ENCODE peak calls at places on chromosomes 6 and 20, in five cellular contexts. Q is mesothelial cell of epicardium, H is progenitor cell of endocrine pancreas, I is AG10803, D is neural crest cell. Y is an unnamed sample.

GRCh38 chr20:57025261-57025660 is 241.2 kb downstream of the BMP7 start:
- DNase-seq in Q (no peak), H (no peak), I (no peak), D (no peak), Y (no peak)

GRCh38 chr6:105207524-105208269 is 27.9 kb upstream of the POPDC3 start:
- DNase-seq in Q (no peak), H (no peak), I (peak), D (no peak), Y (no peak)

GRCh38 chr6:136927313-136927712 is 5.2 kb downstream of the SLC35D3 start:
- DNase-seq in Q (no peak), H (no peak), I (no peak), D (no peak), Y (peak)

GRCh38 chr6:30683137-30683979 is 3.1 kb downstream of the PPP1R18 start:
- DNase-seq in Q (no peak), H (no peak), I (no peak), D (no peak), Y (peak)

GRCh38 chr6:34056301-34056700 is 89.6 kb downstream of the GRM4 start:
- DNase-seq in Q (no peak), H (no peak), I (peak), D (peak), Y (no peak)

GRCh38 chr6:53926505-53926904 is 131.7 kb downstream of the LRRC1 start:
- DNase-seq in Q (no peak), H (no peak), I (peak), D (no peak), Y (no peak)

GRCh38 chr6:41073203-41073967 is 611 bp downstream of the NFYA start:
- DNase-seq in Q (peak), H (peak), I (peak), D (peak), Y (peak)

GRCh38 chr6:137413482-137413881 is 80.7 kb downstream of the OLIG3 start:
- DNase-seq in Q (no peak), H (no peak), I (no peak), D (no peak), Y (no peak)

GRCh38 chr6:149863596-149863845 is 638 bp downstream of the LRP11 start:
- DNase-seq in Q (no peak), H (no peak), I (no peak), D (no peak), Y (no peak)

GRCh38 chr6:149863846-149864577 is at the start of gene LRP11:
- DNase-seq in Q (peak), H (peak), I (peak), D (peak), Y (peak)

GRCh38 chr6:149861603-149862423 is 2.3 kb downstream of the LRP11 start:
- DNase-seq in Q (no peak), H (no peak), I (no peak), D (no peak), Y (no peak)

GRCh38 chr6:149862901-149863595 is 1.1 kb downstream of the LRP11 start:
- DNase-seq in Q (peak), H (peak), I (peak), D (peak), Y (peak)

GRCh38 chr6:149864578-149865535 is 698 bp upstream of the LRP11 start:
- DNase-seq in Q (no peak), H (no peak), I (peak), D (peak), Y (peak)
- TF ChIP-seq CTCF in Q (peak), H (peak), I (peak), D (peak), Y (peak)

GRCh38 chr6:7389162-7389450 is 436 bp downstream of the CAGE1 start:
- DNase-seq in Q (no peak), H (no peak), I (peak), D (no peak), Y (no peak)

GRCh38 chr6:7391244-7391643 is 1.6 kb downstream of the RIOK1 start:
- DNase-seq in Q (no peak), H (no peak), I (no peak), D (no peak), Y (no peak)

GRCh38 chr6:7389451-7390217 is at the start of the genes CAGE1 and RIOK1:
- DNase-seq in Q (peak), H (peak), I (peak), D (peak), Y (peak)

GRCh38 chr6:7392402-7392801 is 2.8 kb downstream of the RIOK1 start:
- DNase-seq in Q (no peak), H (no peak), I (peak), D (no peak), Y (no peak)

GRCh38 chr6:7390218-7390878 is 740 bp downstream of the RIOK1 start:
- DNase-seq in Q (no peak), H (no peak), I (no peak), D (no peak), Y (peak)
- TF ChIP-seq CTCF in Q (no peak), H (no peak), I (peak), D (no peak), Y (no peak)

DNA sequence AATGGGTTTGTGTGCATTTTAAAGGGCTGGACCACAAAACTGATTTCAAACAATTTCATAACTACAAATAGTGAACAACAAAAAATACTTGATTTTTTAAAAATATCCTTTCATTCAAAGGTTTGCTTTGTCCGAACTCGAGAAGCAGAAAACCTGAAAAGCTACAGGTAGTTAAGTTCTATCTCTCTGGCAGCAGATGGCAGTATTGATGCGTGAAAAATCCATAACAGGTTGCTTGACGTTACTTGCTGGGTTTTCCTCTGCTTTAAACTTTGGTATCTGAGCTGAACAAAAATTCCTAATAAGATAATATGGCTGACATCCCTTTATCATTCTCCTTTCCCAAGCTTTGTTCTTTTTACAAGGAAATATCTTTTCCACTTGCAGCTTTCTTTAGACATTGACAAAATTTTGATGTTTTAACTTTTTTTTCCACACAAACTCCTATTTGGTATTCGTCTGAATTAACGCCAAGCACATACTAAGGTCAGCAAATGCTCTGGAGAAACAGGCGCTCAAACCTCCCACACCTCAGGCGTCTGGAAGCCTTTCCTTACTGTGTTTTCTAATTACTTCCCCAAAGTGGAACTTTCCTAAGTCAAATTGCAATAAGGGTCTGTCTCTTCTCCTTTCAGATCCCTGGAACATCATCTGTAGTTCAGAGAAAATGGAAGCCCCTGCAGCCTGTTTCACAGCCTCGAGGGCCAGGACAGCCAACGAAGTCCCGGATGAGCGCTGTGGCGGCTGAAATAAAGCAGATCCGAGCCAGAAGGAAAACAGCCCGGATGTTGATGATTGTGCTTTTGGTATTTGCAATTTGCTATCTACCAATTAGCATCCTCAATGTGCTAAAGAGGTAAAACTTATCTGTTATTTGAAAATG is 50.3 kb upstream of the GFRAL start:
- DNase-seq in Q (no peak), H (no peak), I (peak), D (no peak), Y (peak)
- TF ChIP-seq CTCF in Q (peak), H (peak), I (peak), D (peak), Y (peak)

GRCh38 chr6:147787407-147787806 is 278.9 kb downstream of the SAMD5 start:
- DNase-seq in Q (no peak), H (no peak), I (no peak), D (no peak), Y (no peak)
- TF ChIP-seq CTCF in Q (no peak), H (no peak), I (no peak), D (peak), Y (no peak)

DNA sequence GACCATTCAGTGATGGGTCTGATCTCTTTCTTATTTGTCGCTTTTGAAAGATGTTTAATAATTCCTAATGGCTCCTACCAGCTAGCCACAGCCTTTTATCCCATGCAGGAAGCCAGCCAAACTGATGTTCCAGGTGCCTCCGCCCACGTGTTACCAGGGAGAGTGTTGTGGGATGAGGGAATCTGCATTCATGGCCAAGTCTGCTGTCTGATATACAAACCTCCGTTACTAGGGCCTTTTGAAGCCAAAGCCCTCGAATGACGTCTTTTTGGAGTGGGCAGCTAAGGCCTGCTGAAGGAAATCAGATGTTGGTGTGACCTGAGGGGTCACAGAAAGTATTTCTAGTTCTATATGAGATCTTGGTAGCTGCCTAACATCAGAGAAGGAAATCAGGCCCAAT is 21.3 kb downstream of the STK35 start:
- DNase-seq in Q (no peak), H (no peak), I (peak), D (no peak), Y (no peak)
- TF ChIP-seq CTCF in Q (no peak), H (no peak), I (no peak), D (no peak), Y (no peak)

DNA sequence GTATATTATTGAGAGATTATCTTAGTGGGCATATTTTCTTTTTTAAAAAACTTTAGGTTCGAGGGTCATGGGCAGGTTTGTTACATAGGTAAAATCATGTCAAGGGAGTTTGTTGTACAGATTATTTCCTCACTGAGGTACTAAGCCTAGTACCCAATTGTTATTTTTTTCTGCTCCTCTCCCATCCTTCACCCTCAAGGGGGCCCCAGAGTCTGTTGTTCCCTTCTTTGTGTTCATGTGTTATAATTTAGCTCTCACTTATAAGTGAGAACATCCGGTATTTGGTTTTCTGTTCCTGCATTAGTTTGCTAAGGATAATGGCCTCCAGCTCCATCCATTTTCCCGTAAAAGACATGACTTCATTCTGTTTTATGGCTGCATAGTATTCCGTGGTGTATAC is 247.9 kb upstream of the RAB32 start:
- DNase-seq in Q (no peak), H (no peak), I (no peak), D (no peak), Y (no peak)
- TF ChIP-seq CTCF in Q (no peak), H (no peak), I (peak), D (no peak), Y (no peak)

DNA sequence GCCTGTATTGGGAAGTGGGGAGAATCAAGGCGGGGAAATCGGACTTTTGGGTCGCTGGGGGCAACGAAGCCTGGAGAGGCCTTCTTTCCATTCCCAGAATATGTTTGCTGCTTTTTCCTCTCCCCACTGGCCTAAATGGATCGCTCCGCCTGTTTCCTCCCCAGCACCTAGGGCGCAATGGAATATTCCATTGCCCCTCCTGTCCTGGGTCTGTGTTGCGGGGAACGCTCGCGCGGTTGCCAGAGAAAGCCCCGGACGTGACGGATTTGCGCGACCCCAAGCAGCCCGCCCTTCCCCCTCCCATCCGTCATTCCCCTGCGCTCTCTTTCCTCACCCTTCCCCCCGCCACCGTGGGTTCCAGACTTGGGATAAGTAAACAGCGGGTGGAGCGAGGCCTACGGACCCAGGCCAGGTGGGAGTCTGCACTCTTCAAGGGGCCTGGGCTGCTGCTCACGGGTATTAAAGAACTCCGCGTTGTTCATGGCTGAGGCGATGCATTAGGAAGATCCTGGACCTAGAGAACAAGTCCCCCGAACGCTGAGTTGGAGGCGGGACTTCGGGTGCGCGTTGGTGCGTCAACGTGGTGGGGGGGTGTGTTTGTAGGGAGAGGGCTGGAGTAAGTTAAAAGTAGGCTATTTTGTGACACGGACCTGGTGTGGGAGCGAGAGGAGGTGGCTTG is at the start of gene PPT2:
- DNase-seq in Q (peak), H (peak), I (peak), D (peak), Y (peak)
- TF ChIP-seq CTCF in Q (no peak), H (no peak), I (no peak), D (no peak), Y (no peak)

DNA sequence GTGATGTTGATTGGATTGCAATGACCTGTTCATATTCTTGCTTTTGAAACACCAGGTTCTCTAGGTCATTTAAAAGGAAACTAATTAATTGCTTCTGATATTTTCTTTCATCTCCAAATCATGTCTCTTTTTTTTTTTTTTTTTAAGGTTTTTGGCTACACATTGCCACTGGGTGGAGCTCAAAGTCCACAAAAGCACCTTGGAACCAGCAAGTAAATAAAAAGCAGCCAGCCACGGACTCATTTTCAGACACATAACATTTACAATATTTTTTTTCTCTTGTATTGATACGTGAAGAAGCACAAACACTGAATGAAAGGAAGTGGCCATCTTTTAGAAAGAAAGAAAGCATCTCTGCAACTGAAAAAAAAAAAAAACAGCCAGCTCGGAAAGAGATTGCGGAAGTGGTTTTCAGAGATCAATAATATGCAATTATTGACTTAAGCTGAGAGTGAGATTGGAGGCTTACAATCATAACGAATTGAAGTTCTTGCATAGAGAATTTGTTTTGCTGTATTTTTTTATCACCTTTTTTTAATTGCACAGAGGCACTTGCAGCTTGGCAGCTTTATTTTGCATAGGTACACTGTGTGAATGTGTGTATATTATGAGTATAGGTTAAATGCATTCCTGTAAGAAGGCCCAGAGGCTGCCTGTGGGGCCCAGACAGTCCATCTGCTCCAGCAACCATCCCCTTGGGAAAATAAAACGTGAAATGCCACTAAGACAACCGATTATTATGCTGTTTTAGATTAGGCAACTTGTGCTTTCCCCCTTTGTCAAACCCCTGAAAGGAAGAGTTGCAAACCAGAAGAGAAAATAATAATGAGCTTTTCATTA is 28.2 kb downstream of the CGA start:
- DNase-seq in Q (no peak), H (no peak), I (peak), D (peak), Y (peak)
- TF ChIP-seq CTCF in Q (peak), H (peak), I (peak), D (peak), Y (peak)